ENCODE peak calls at places on chromosomes 4 and X, in ten cellular contexts. One of them, this sample, is unnamed.

GRCh38 chr4:62301500-62301899 is 1101.4 kb downstream of the ADGRL3 start:
- DNase-seq in C1 segment of cervical spinal cord: no peak
- DNase-seq in right atrium auricular region: no peak
- DNase-seq in WTC11: no peak
- DNase-seq in CD8-positive, alpha-beta T cell: no peak
- DNase-seq in effector CD4-positive, alpha-beta T cell: no peak
- DNase-seq in stimulated activated CD4-positive, alpha-beta T cell treated with anti-CD3 and anti-CD28 coated beads, Interleukin-4, amount 100 ng/mL, for 24 hours: no peak
- DNase-seq in left ventricle myocardium superior: no peak
- DNase-seq in cerebellum: no peak
- DNase-seq in fibroblast of the aortic adventitia: no peak
- DNase-seq in this sample: no peak

GRCh38 chr4:2799444-2799911 is 6.6 kb downstream of the SH3BP2 start:
- DNase-seq in fibroblast of the aortic adventitia: no peak
- DNase-seq in left ventricle myocardium superior: no peak
- DNase-seq in C1 segment of cervical spinal cord: no peak
- DNase-seq in cerebellum: no peak
- DNase-seq in right atrium auricular region: no peak
- DNase-seq in CD8-positive, alpha-beta T cell: peak
- DNase-seq in WTC11: no peak
- DNase-seq in effector CD4-positive, alpha-beta T cell: no peak
- DNase-seq in stimulated activated CD4-positive, alpha-beta T cell treated with anti-CD3 and anti-CD28 coated beads, Interleukin-4, amount 100 ng/mL, for 24 hours: no peak
- DNase-seq in this sample: peak

GRCh38 chr4:100738388-100739165 is 220.8 kb upstream of the EMCN start:
- DNase-seq in WTC11: no peak
- DNase-seq in right atrium auricular region: peak
- DNase-seq in effector CD4-positive, alpha-beta T cell: no peak
- DNase-seq in stimulated activated CD4-positive, alpha-beta T cell treated with anti-CD3 and anti-CD28 coated beads, Interleukin-4, amount 100 ng/mL, for 24 hours: no peak
- DNase-seq in fibroblast of the aortic adventitia: peak
- DNase-seq in cerebellum: no peak
- DNase-seq in CD8-positive, alpha-beta T cell: no peak
- DNase-seq in left ventricle myocardium superior: no peak
- DNase-seq in C1 segment of cervical spinal cord: no peak
- DNase-seq in this sample: peak

GRCh38 chr4:58522765-58523382 is 1412.7 kb upstream of the IGFBP7 start:
- DNase-seq in effector CD4-positive, alpha-beta T cell: no peak
- DNase-seq in right atrium auricular region: no peak
- DNase-seq in cerebellum: no peak
- DNase-seq in WTC11: no peak
- DNase-seq in fibroblast of the aortic adventitia: no peak
- DNase-seq in stimulated activated CD4-positive, alpha-beta T cell treated with anti-CD3 and anti-CD28 coated beads, Interleukin-4, amount 100 ng/mL, for 24 hours: no peak
- DNase-seq in C1 segment of cervical spinal cord: no peak
- DNase-seq in left ventricle myocardium superior: no peak
- DNase-seq in CD8-positive, alpha-beta T cell: no peak
- DNase-seq in this sample: no peak

GRCh38 chr4:56611501-56611900 is 69.6 kb downstream of the HOPX start:
- DNase-seq in CD8-positive, alpha-beta T cell: no peak
- DNase-seq in left ventricle myocardium superior: no peak
- DNase-seq in right atrium auricular region: no peak
- DNase-seq in WTC11: no peak
- DNase-seq in C1 segment of cervical spinal cord: no peak
- DNase-seq in stimulated activated CD4-positive, alpha-beta T cell treated with anti-CD3 and anti-CD28 coated beads, Interleukin-4, amount 100 ng/mL, for 24 hours: no peak
- DNase-seq in cerebellum: no peak
- DNase-seq in effector CD4-positive, alpha-beta T cell: no peak
- DNase-seq in fibroblast of the aortic adventitia: no peak
- DNase-seq in this sample: no peak

GRCh38 chr4:55369968-55370367 is 23.9 kb downstream of the SRD5A3 start:
- DNase-seq in effector CD4-positive, alpha-beta T cell: no peak
- DNase-seq in right atrium auricular region: no peak
- DNase-seq in fibroblast of the aortic adventitia: no peak
- DNase-seq in cerebellum: no peak
- DNase-seq in CD8-positive, alpha-beta T cell: no peak
- DNase-seq in WTC11: no peak
- DNase-seq in C1 segment of cervical spinal cord: no peak
- DNase-seq in stimulated activated CD4-positive, alpha-beta T cell treated with anti-CD3 and anti-CD28 coated beads, Interleukin-4, amount 100 ng/mL, for 24 hours: no peak
- DNase-seq in left ventricle myocardium superior: no peak
- DNase-seq in this sample: no peak

GRCh38 chrX:44596277-44596676 is 53.6 kb upstream of the FUNDC1 start:
- DNase-seq in WTC11: no peak
- DNase-seq in effector CD4-positive, alpha-beta T cell: no peak
- DNase-seq in right atrium auricular region: no peak
- DNase-seq in stimulated activated CD4-positive, alpha-beta T cell treated with anti-CD3 and anti-CD28 coated beads, Interleukin-4, amount 100 ng/mL, for 24 hours: no peak
- DNase-seq in left ventricle myocardium superior: no peak
- DNase-seq in cerebellum: no peak
- DNase-seq in fibroblast of the aortic adventitia: no peak
- DNase-seq in C1 segment of cervical spinal cord: no peak
- DNase-seq in CD8-positive, alpha-beta T cell: no peak
- DNase-seq in this sample: no peak

GRCh38 chr4:385934-386707 is 48.5 kb downstream of the ZNF141 start:
- DNase-seq in stimulated activated CD4-positive, alpha-beta T cell treated with anti-CD3 and anti-CD28 coated beads, Interleukin-4, amount 100 ng/mL, for 24 hours: no peak
- DNase-seq in C1 segment of cervical spinal cord: no peak
- DNase-seq in WTC11: peak
- DNase-seq in CD8-positive, alpha-beta T cell: no peak
- DNase-seq in left ventricle myocardium superior: no peak
- DNase-seq in cerebellum: no peak
- DNase-seq in effector CD4-positive, alpha-beta T cell: no peak
- DNase-seq in right atrium auricular region: no peak
- DNase-seq in fibroblast of the aortic adventitia: no peak
- DNase-seq in this sample: no peak

GRCh38 chr4:153153339-153153851 is 50.8 kb upstream of the TRIM2 start:
- DNase-seq in cerebellum: peak
- DNase-seq in left ventricle myocardium superior: peak
- DNase-seq in right atrium auricular region: no peak
- DNase-seq in C1 segment of cervical spinal cord: peak
- DNase-seq in WTC11: peak
- DNase-seq in effector CD4-positive, alpha-beta T cell: peak
- DNase-seq in stimulated activated CD4-positive, alpha-beta T cell treated with anti-CD3 and anti-CD28 coated beads, Interleukin-4, amount 100 ng/mL, for 24 hours: peak
- DNase-seq in CD8-positive, alpha-beta T cell: peak
- DNase-seq in fibroblast of the aortic adventitia: peak
- DNase-seq in this sample: peak

GRCh38 chr4:19945979-19946380 is 305.7 kb upstream of the SLIT2 start:
- DNase-seq in stimulated activated CD4-positive, alpha-beta T cell treated with anti-CD3 and anti-CD28 coated beads, Interleukin-4, amount 100 ng/mL, for 24 hours: no peak
- DNase-seq in fibroblast of the aortic adventitia: peak
- DNase-seq in cerebellum: no peak
- DNase-seq in C1 segment of cervical spinal cord: no peak
- DNase-seq in left ventricle myocardium superior: no peak
- DNase-seq in right atrium auricular region: no peak
- DNase-seq in CD8-positive, alpha-beta T cell: no peak
- DNase-seq in WTC11: no peak
- DNase-seq in effector CD4-positive, alpha-beta T cell: no peak
- DNase-seq in this sample: no peak

GRCh38 chr4:78552398-78553396 is 1.1 kb downstream of the ANXA3 start:
- DNase-seq in CD8-positive, alpha-beta T cell: no peak
- DNase-seq in stimulated activated CD4-positive, alpha-beta T cell treated with anti-CD3 and anti-CD28 coated beads, Interleukin-4, amount 100 ng/mL, for 24 hours: no peak
- DNase-seq in left ventricle myocardium superior: no peak
- DNase-seq in effector CD4-positive, alpha-beta T cell: no peak
- DNase-seq in WTC11: peak
- DNase-seq in C1 segment of cervical spinal cord: no peak
- DNase-seq in fibroblast of the aortic adventitia: no peak
- DNase-seq in cerebellum: no peak
- DNase-seq in right atrium auricular region: no peak
- DNase-seq in this sample: no peak

GRCh38 chrX:38804481-38805293 is 3.4 kb downstream of the MID1IP1 start:
- DNase-seq in effector CD4-positive, alpha-beta T cell: no peak
- DNase-seq in cerebellum: no peak
- DNase-seq in right atrium auricular region: no peak
- DNase-seq in fibroblast of the aortic adventitia: peak
- DNase-seq in stimulated activated CD4-positive, alpha-beta T cell treated with anti-CD3 and anti-CD28 coated beads, Interleukin-4, amount 100 ng/mL, for 24 hours: peak
- DNase-seq in C1 segment of cervical spinal cord: no peak
- DNase-seq in left ventricle myocardium superior: peak
- DNase-seq in CD8-positive, alpha-beta T cell: peak
- DNase-seq in WTC11: peak
- DNase-seq in this sample: peak

GRCh38 chrX:107978707-107979307 is 3.4 kb downstream of the TEX13B start:
- DNase-seq in C1 segment of cervical spinal cord: no peak
- DNase-seq in CD8-positive, alpha-beta T cell: no peak
- DNase-seq in cerebellum: no peak
- DNase-seq in fibroblast of the aortic adventitia: peak
- DNase-seq in stimulated activated CD4-positive, alpha-beta T cell treated with anti-CD3 and anti-CD28 coated beads, Interleukin-4, amount 100 ng/mL, for 24 hours: no peak
- DNase-seq in right atrium auricular region: no peak
- DNase-seq in left ventricle myocardium superior: no peak
- DNase-seq in effector CD4-positive, alpha-beta T cell: no peak
- DNase-seq in WTC11: no peak
- DNase-seq in this sample: no peak

GRCh38 chr4:174592985-174593335 is 70.7 kb upstream of the HPGD start:
- DNase-seq in fibroblast of the aortic adventitia: peak
- DNase-seq in CD8-positive, alpha-beta T cell: no peak
- DNase-seq in stimulated activated CD4-positive, alpha-beta T cell treated with anti-CD3 and anti-CD28 coated beads, Interleukin-4, amount 100 ng/mL, for 24 hours: no peak
- DNase-seq in WTC11: no peak
- DNase-seq in C1 segment of cervical spinal cord: no peak
- DNase-seq in left ventricle myocardium superior: no peak
- DNase-seq in effector CD4-positive, alpha-beta T cell: no peak
- DNase-seq in right atrium auricular region: no peak
- DNase-seq in cerebellum: no peak
- DNase-seq in this sample: no peak

GRCh38 chr4:4995866-4996265 is 23.4 kb downstream of the CYTL1 start:
- DNase-seq in WTC11: no peak
- DNase-seq in fibroblast of the aortic adventitia: peak
- DNase-seq in left ventricle myocardium superior: no peak
- DNase-seq in C1 segment of cervical spinal cord: no peak
- DNase-seq in effector CD4-positive, alpha-beta T cell: no peak
- DNase-seq in cerebellum: no peak
- DNase-seq in right atrium auricular region: peak
- DNase-seq in stimulated activated CD4-positive, alpha-beta T cell treated with anti-CD3 and anti-CD28 coated beads, Interleukin-4, amount 100 ng/mL, for 24 hours: no peak
- DNase-seq in CD8-positive, alpha-beta T cell: no peak
- DNase-seq in this sample: no peak

GRCh38 chr4:7000421-7001176 is 42.6 kb upstream of the TADA2B start:
- DNase-seq in right atrium auricular region: no peak
- DNase-seq in WTC11: no peak
- DNase-seq in cerebellum: no peak
- DNase-seq in fibroblast of the aortic adventitia: no peak
- DNase-seq in effector CD4-positive, alpha-beta T cell: no peak
- DNase-seq in left ventricle myocardium superior: no peak
- DNase-seq in stimulated activated CD4-positive, alpha-beta T cell treated with anti-CD3 and anti-CD28 coated beads, Interleukin-4, amount 100 ng/mL, for 24 hours: no peak
- DNase-seq in C1 segment of cervical spinal cord: peak
- DNase-seq in CD8-positive, alpha-beta T cell: no peak
- DNase-seq in this sample: peak

GRCh38 chr4:90142091-90142490 is 14.9 kb downstream of the CCSER1 start:
- DNase-seq in cerebellum: no peak
- DNase-seq in right atrium auricular region: no peak
- DNase-seq in left ventricle myocardium superior: no peak
- DNase-seq in fibroblast of the aortic adventitia: no peak
- DNase-seq in CD8-positive, alpha-beta T cell: no peak
- DNase-seq in WTC11: no peak
- DNase-seq in C1 segment of cervical spinal cord: no peak
- DNase-seq in effector CD4-positive, alpha-beta T cell: no peak
- DNase-seq in stimulated activated CD4-positive, alpha-beta T cell treated with anti-CD3 and anti-CD28 coated beads, Interleukin-4, amount 100 ng/mL, for 24 hours: no peak
- DNase-seq in this sample: no peak

GRCh38 chr4:118888666-118889312 is at the start of gene SYNPO2:
- DNase-seq in fibroblast of the aortic adventitia: peak
- DNase-seq in stimulated activated CD4-positive, alpha-beta T cell treated with anti-CD3 and anti-CD28 coated beads, Interleukin-4, amount 100 ng/mL, for 24 hours: peak
- DNase-seq in cerebellum: peak
- DNase-seq in WTC11: peak
- DNase-seq in effector CD4-positive, alpha-beta T cell: no peak
- DNase-seq in C1 segment of cervical spinal cord: no peak
- DNase-seq in CD8-positive, alpha-beta T cell: no peak
- DNase-seq in right atrium auricular region: peak
- DNase-seq in left ventricle myocardium superior: peak
- DNase-seq in this sample: peak

GRCh38 chrX:19174401-19175025 is 52.2 kb upstream of the ADGRG2 start:
- DNase-seq in fibroblast of the aortic adventitia: peak
- DNase-seq in effector CD4-positive, alpha-beta T cell: no peak
- DNase-seq in right atrium auricular region: peak
- DNase-seq in cerebellum: no peak
- DNase-seq in C1 segment of cervical spinal cord: no peak
- DNase-seq in WTC11: no peak
- DNase-seq in CD8-positive, alpha-beta T cell: no peak
- DNase-seq in stimulated activated CD4-positive, alpha-beta T cell treated with anti-CD3 and anti-CD28 coated beads, Interleukin-4, amount 100 ng/mL, for 24 hours: no peak
- DNase-seq in left ventricle myocardium superior: peak
- DNase-seq in this sample: no peak

This sample was measured in ureter.